ENCODE peak calls at places on chromosomes 2 and 18, in eight cellular contexts. D, T, Y, E, Q, C, O and V are unnamed samples.

GRCh38 chr18:58195278-58195721 is 151.3 kb downstream of the NEDD4L start:
- DNase-seq in D (peak), T (peak), Y (peak), E (peak), Q (peak), C (peak), O (no peak), V (peak)

GRCh38 chr2:95389256-95390119 is 13.0 kb upstream of the FAHD2A start:
- DNase-seq in D (peak), T (peak), Y (peak), E (peak), Q (peak), C (peak), O (peak), V (peak)

GRCh38 chr18:51361130-51361860 is 163.8 kb upstream of the MEX3C start:
- DNase-seq in D (no peak), T (no peak), Y (no peak), E (no peak), Q (no peak), C (no peak), O (no peak), V (no peak)

GRCh38 chr2:176140520-176141317 is 10.6 kb upstream of the HOXD4 start:
- DNase-seq in D (peak), T (peak), Y (peak), E (peak), Q (peak), C (peak), O (peak), V (peak)

GRCh38 chr2:179854891-179855290 is 6.5 kb downstream of the ZNF385B start:
- DNase-seq in D (no peak), T (no peak), Y (no peak), E (no peak), Q (no peak), C (no peak), O (no peak), V (no peak)

GRCh38 chr2:67498931-67499330 is 101.8 kb downstream of the ETAA1 start:
- DNase-seq in D (no peak), T (no peak), Y (no peak), E (no peak), Q (no peak), C (no peak), O (no peak), V (no peak)

GRCh38 chr2:26268184-26268583 is 23.4 kb downstream of the HADHB start:
- DNase-seq in D (no peak), T (no peak), Y (no peak), E (no peak), Q (no peak), C (no peak), O (no peak), V (no peak)

GRCh38 chr18:59839241-59839640 is 60.6 kb upstream of the PMAIP1 start:
- DNase-seq in D (no peak), T (no peak), Y (no peak), E (no peak), Q (no peak), C (no peak), O (no peak), V (no peak)

GRCh38 chr2:41963661-41964525 is 83.9 kb upstream of the PKDCC start:
- DNase-seq in D (no peak), T (peak), Y (no peak), E (peak), Q (no peak), C (peak), O (no peak), V (peak)

GRCh38 chr2:45342-46130 is 769 bp downstream of the FAM110C start:
- DNase-seq in D (no peak), T (peak), Y (peak), E (peak), Q (no peak), C (no peak), O (no peak), V (peak)

GRCh38 chr2:158134655-158135054 is 33.0 kb downstream of the UPP2 start:
- DNase-seq in D (no peak), T (no peak), Y (no peak), E (no peak), Q (no peak), C (no peak), O (no peak), V (no peak)

GRCh38 chr2:1588994-1589611 is 155.2 kb downstream of the PXDN start:
- DNase-seq in D (no peak), T (peak), Y (no peak), E (no peak), Q (no peak), C (no peak), O (no peak), V (no peak)

GRCh38 chr2:237854295-237854694 is 5.1 kb upstream of the RAMP1 start:
- DNase-seq in D (no peak), T (no peak), Y (no peak), E (no peak), Q (no peak), C (no peak), O (no peak), V (no peak)

GRCh38 chr2:137980459-137980858 is 16.2 kb downstream of the HNMT start:
- DNase-seq in D (no peak), T (peak), Y (no peak), E (no peak), Q (no peak), C (no peak), O (no peak), V (no peak)

GRCh38 chr18:37467002-37467401 is 98.6 kb downstream of the CELF4 start:
- DNase-seq in D (no peak), T (no peak), Y (no peak), E (no peak), Q (no peak), C (no peak), O (no peak), V (no peak)

GRCh38 chr2:17242813-17243485 is 275.3 kb downstream of the RAD51AP2 start:
- DNase-seq in D (no peak), T (no peak), Y (no peak), E (no peak), Q (no peak), C (no peak), O (no peak), V (no peak)

GRCh38 chr2:234451242-234451641 is 45.6 kb downstream of the ARL4C start:
- DNase-seq in D (no peak), T (no peak), Y (no peak), E (no peak), Q (no peak), C (no peak), O (no peak), V (no peak)

GRCh38 chr2:33086400-33087015 is 139.8 kb downstream of the LTBP1 start:
- DNase-seq in D (no peak), T (no peak), Y (no peak), E (no peak), Q (no peak), C (no peak), O (no peak), V (no peak)

GRCh38 chr18:76952747-76953146 is 130.4 kb downstream of the ZNF236 start:
- DNase-seq in D (no peak), T (no peak), Y (no peak), E (no peak), Q (no peak), C (no peak), O (no peak), V (no peak)

GRCh38 chr18:79575891-79576685 is 103.5 kb upstream of the CTDP1 start:
- DNase-seq in D (no peak), T (peak), Y (no peak), E (no peak), Q (no peak), C (peak), O (peak), V (peak)